ENCODE peak calls at places on chromosomes 11 and 22, in five cellular contexts. U is naive thymus-derived CD4-positive, alpha-beta T cell; D is GM23338; G is kidney; E is CD4-positive, alpha-beta T cell. S is an unnamed sample.

GRCh38 chr11:77592727-77593126 is 3.0 kb downstream of the AQP11 start:
- DNase-seq in U (no peak), D (no peak), G (no peak), E (no peak), S (no peak)

GRCh38 chr11:95832763-95833162 is 42.5 kb downstream of the CEP57 start:
- DNase-seq in U (no peak), D (no peak), G (no peak), E (no peak), S (no peak)

GRCh38 chr11:126423154-126423553 is 67.7 kb downstream of the ST3GAL4 start:
- DNase-seq in U (no peak), D (no peak), G (no peak), E (no peak), S (no peak)

GRCh38 chr22:24290459-24290858 is 19.8 kb downstream of the SPECC1L start:
- DNase-seq in U (no peak), D (no peak), G (no peak), E (no peak), S (no peak)

GRCh38 chr22:37484115-37485005 is 1.8 kb downstream of the MFNG start:
- DNase-seq in U (peak), D (no peak), G (peak), E (peak), S (no peak)

GRCh38 chr22:27193215-27193614 is 535.8 kb downstream of the MIAT start:
- DNase-seq in U (no peak), D (no peak), G (no peak), E (no peak), S (no peak)

GRCh38 chr11:27699242-27699925 is 871 bp downstream of the BDNF start:
- DNase-seq in U (no peak), D (peak), G (no peak), E (no peak), S (peak)

GRCh38 chr11:79431535-79431934 is 9.3 kb downstream of the TENM4 start:
- DNase-seq in U (no peak), D (no peak), G (no peak), E (no peak), S (no peak)

GRCh38 chr11:94546886-94547285 is 3.2 kb downstream of the FUT4 start:
- DNase-seq in U (no peak), D (no peak), G (no peak), E (no peak), S (no peak)

GRCh38 chr22:49198705-49199084 is 629.0 kb downstream of the BRD1 start:
- DNase-seq in U (no peak), D (no peak), G (peak), E (no peak), S (peak)

GRCh38 chr11:36313750-36314500 is 17.8 kb downstream of the PRR5L start:
- DNase-seq in U (no peak), D (no peak), G (no peak), E (no peak), S (no peak)

GRCh38 chr22:43835166-43835565 is 23.1 kb upstream of the EFCAB6 start:
- DNase-seq in U (no peak), D (no peak), G (peak), E (no peak), S (no peak)

GRCh38 chr11:71252782-71253730 is 679 bp upstream of the SHANK2 start:
- DNase-seq in U (no peak), D (peak), G (no peak), E (no peak), S (peak)

GRCh38 chr11:9293646-9294045 is 20.7 kb downstream of the TMEM41B start:
- DNase-seq in U (no peak), D (no peak), G (no peak), E (no peak), S (no peak)

GRCh38 chr22:27686534-27686933 is 115.0 kb downstream of the MN1 start:
- DNase-seq in U (no peak), D (no peak), G (peak), E (no peak), S (no peak)

GRCh38 chr11:10502065-10502680 is 38.8 kb downstream of the RNF141 start:
- DNase-seq in U (no peak), D (no peak), G (no peak), E (no peak), S (no peak)

GRCh38 chr11:32244453-32244852 is 153.6 kb downstream of the RCN1 start:
- DNase-seq in U (no peak), D (no peak), G (no peak), E (no peak), S (no peak)

GRCh38 chr11:32435511-32435946 is at the start of gene WT1:
- DNase-seq in U (no peak), D (peak), G (peak), E (no peak), S (peak)

GRCh38 chr22:31278643-31279326 is 13.5 kb downstream of the PIK3IP1 start:
- DNase-seq in U (peak), D (no peak), G (no peak), E (no peak), S (no peak)

GRCh38 chr11:73283316-73284035 is 11.3 kb downstream of the P2RY6 start:
- DNase-seq in U (no peak), D (no peak), G (no peak), E (no peak), S (no peak)

GRCh38 chr22:39474351-39474991 is 17.7 kb downstream of the MGAT3 start:
- DNase-seq in U (no peak), D (peak), G (peak), E (no peak), S (peak)

GRCh38 chr22:26474687-26475086 is 8.9 kb downstream of the HPS4 start:
- DNase-seq in U (no peak), D (no peak), G (no peak), E (no peak), S (no peak)

GRCh38 chr11:100830295-100830694 is 143.2 kb downstream of the ARHGAP42 start:
- DNase-seq in U (no peak), D (no peak), G (peak), E (no peak), S (peak)

GRCh38 chr11:74783241-74783871 is 34.7 kb downstream of the RNF169 start:
- DNase-seq in U (peak), D (no peak), G (no peak), E (no peak), S (no peak)

GRCh38 chr11:128409476-128409875 is 177.9 kb downstream of the ETS1 start:
- DNase-seq in U (no peak), D (no peak), G (no peak), E (no peak), S (no peak)

GRCh38 chr22:37213941-37214340 is 1.7 kb upstream of the SSTR3 start:
- DNase-seq in U (no peak), D (no peak), G (peak), E (no peak), S (no peak)

GRCh38 chr22:23064381-23065068 is 5.8 kb upstream of the GNAZ start:
- DNase-seq in U (no peak), D (no peak), G (peak), E (no peak), S (peak)

GRCh38 chr11:134815404-134815803 is 403.4 kb upstream of the B3GAT1 start:
- DNase-seq in U (no peak), D (no peak), G (no peak), E (no peak), S (no peak)

GRCh38 chr11:22690245-22690644 is 23.8 kb downstream of the GAS2 start:
- DNase-seq in U (no peak), D (no peak), G (no peak), E (no peak), S (no peak)

GRCh38 chr11:86955674-86956522 is 703 bp upstream of the FZD4 start:
- DNase-seq in U (no peak), D (peak), G (peak), E (no peak), S (peak)

GRCh38 chr11:12543596-12544415 is 130.4 kb upstream of the TEAD1 start:
- DNase-seq in U (no peak), D (no peak), G (no peak), E (no peak), S (no peak)

GRCh38 chr11:39724404-39724803 is 1735.0 kb downstream of the LRRC4C start:
- DNase-seq in U (no peak), D (peak), G (no peak), E (no peak), S (no peak)

GRCh38 chr11:69918231-69918937 is 99.2 kb upstream of the FGF3 start:
- DNase-seq in U (no peak), D (no peak), G (peak), E (no peak), S (peak)
- H3K27ac ChIP-seq in U (no peak), D (no peak), G (no peak), E (no peak), S (no peak)

DNA sequence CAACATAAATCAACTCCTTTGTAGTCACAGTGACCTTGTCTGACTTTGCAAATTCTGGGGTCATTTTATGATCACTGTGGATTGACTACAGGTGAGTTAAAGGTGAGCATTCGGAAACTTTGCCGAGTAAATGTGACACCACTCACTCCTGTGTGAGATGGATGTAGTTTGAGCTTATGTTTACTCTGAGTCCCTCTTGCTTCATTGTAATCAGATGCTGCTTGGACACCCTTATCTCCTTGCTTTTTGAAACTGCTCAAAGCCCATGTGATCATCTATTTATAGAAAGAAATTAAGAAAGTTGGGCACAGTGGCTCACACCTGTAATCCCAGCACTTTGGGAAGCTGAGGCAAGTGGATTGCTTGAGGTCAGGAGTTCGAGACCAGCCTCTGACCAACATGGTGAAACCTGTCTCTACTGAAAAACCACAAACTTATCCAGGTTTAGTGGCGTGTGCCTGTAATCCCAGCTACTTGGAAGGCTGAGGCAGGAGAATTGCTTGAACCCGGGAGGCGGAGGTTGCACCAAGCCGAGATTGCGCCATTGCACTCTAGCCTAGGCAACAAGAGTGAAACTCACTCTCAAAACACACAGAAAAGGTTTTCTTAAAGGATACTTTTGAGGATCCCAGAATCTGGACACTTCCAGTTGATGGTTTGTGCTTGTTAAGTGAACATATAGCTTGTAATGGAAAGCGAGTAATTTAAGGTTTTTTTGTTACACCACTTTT is 7.2 kb downstream of the FAM118A start:
- DNase-seq in U (no peak), D (no peak), G (no peak), E (no peak), S (no peak)
- H3K27ac ChIP-seq in U (peak), D (peak), G (no peak), E (peak), S (no peak)

DNA sequence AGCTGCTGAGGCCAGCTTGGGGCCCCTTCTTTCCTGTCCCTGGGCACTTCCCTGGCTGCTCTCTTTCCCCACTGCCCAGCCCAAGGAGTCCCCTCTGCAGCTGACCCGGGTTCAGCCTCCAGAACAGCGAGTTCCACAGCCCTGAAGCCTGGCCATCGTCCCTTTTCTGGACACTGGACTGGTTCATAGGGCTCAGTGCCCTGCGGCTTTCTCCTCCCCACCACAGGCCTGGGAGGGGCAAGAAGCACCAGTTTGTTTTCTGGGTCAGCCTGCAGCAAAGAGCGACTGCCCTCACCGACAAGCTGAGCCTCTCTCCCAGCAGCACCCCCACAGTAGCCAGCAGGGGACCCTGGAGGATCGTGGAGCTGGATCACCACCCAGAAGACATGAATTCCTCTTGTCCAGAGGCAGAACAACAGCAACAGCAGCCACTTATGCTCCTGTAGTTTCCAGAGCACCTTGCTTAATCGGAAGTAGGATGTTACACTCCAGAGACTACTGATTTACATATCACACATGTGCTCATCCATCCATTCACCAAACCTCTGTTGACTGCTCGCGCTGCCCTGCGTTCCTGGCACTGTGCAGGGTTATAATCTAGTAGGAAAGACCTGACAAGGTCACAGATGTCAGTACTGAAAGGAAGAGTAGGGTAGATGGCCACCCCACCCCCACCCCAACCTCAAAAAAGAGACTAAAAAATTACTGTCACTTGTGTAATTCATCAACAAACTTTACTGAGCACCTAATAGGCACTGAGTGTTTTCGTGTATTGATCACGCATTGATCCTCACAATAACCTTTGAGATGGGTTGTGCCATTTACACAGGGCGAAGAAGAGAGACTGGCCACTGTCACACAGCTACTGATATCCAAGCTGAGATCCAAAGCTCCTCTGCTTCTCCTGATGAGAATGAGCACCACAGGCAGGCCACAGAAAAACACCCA is 13.0 kb upstream of the CXCR5 start:
- DNase-seq in U (no peak), D (peak), G (peak), E (no peak), S (peak)
- H3K27ac ChIP-seq in U (peak), D (no peak), G (peak), E (peak), S (peak)

DNA sequence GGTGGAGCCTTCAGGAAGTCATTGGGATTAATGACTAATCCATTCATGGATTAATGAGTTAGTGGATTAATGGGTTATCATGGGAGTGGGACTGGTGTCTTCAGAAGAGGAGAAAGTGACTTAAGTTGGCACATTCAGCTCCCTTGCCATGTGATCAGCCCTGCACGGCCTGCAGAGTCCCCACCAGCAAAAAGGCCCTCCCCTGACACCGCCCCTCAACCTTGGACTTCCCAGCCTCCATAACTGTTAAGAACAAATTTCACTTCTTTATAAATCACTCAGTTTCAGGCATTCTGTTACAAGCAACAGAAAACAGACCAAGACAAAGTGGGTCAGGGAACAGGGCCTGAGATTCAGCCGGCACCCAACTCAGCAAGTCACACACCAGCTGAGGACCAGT is 85.3 kb downstream of the MICAL3 start:
- DNase-seq in U (no peak), D (no peak), G (no peak), E (no peak), S (no peak)
- H3K27ac ChIP-seq in U (no peak), D (no peak), G (peak), E (no peak), S (no peak)